ENCODE peak calls at places on chromosome 14, in seven cellular contexts. H is AG04449, P is mammary epithelial cell, A is AG04450, N is neural progenitor cell, O is thoracic aorta, V is cardiac fibroblast. C is an unnamed sample.

GRCh38 chr14:80212025-80212402 is 710 bp upstream of the DIO2 start:
- DNase-seq in P (peak), N (peak), V (peak), O (no peak), A (peak), H (peak), C (peak)

GRCh38 chr14:73223049-73223448 is 14.3 kb upstream of the PAPLN start:
- DNase-seq in N (no peak), O (no peak), A (no peak), V (peak), P (no peak), H (no peak), C (no peak)

GRCh38 chr14:23626946-23627345 is 9.2 kb upstream of the DHRS2 start:
- DNase-seq in O (no peak), H (no peak), N (no peak), P (no peak), V (no peak), A (no peak), C (no peak)

GRCh38 chr14:92385561-92385960 is 62.6 kb downstream of the SLC24A4 start:
- DNase-seq in P (no peak), H (no peak), V (no peak), N (no peak), A (no peak), O (no peak), C (no peak)

GRCh38 chr14:70020350-70021170 is 141.3 kb downstream of the SMOC1 start:
- DNase-seq in P (no peak), H (no peak), V (no peak), A (no peak), O (no peak), N (no peak), C (no peak)

GRCh38 chr14:26992403-26993115 is 394.7 kb upstream of the NOVA1 start:
- DNase-seq in N (no peak), O (no peak), H (no peak), V (peak), A (no peak), P (no peak), C (no peak)

GRCh38 chr14:76138758-76139723 is 12.7 kb upstream of the GPATCH2L start:
- DNase-seq in P (no peak), N (peak), O (no peak), H (no peak), A (no peak), V (no peak), C (no peak)

GRCh38 chr14:101774814-101775213 is 13.3 kb downstream of the PPP2R5C start:
- DNase-seq in P (no peak), A (no peak), V (no peak), H (no peak), N (no peak), O (no peak), C (no peak)

GRCh38 chr14:99231850-99232401 is 40.1 kb downstream of the BCL11B start:
- DNase-seq in O (no peak), N (peak), A (no peak), H (no peak), V (no peak), P (no peak), C (no peak)

GRCh38 chr14:67962215-67962644 is 142.7 kb downstream of the RAD51B start:
- DNase-seq in P (no peak), A (no peak), H (no peak), O (no peak), N (no peak), V (peak), C (no peak)

GRCh38 chr14:39621223-39621622 is 189.0 kb upstream of the FBXO33 start:
- DNase-seq in H (no peak), N (no peak), P (no peak), O (no peak), A (no peak), V (no peak), C (no peak)

GRCh38 chr14:89807151-89807550 is 147.4 kb downstream of the EFCAB11 start:
- DNase-seq in A (no peak), O (no peak), H (no peak), V (no peak), P (no peak), N (no peak), C (no peak)

GRCh38 chr14:68140111-68140741 is 320.6 kb downstream of the RAD51B start:
- DNase-seq in O (no peak), H (peak), N (peak), P (peak), A (peak), V (peak), C (peak)

GRCh38 chr14:95507174-95507573 is 9.3 kb downstream of the SYNE3 start:
- DNase-seq in A (peak), P (peak), O (no peak), V (peak), H (no peak), N (no peak), C (peak)

GRCh38 chr14:95998656-95999055 is 40.5 kb upstream of the C14orf132 start:
- DNase-seq in V (peak), O (no peak), P (no peak), A (peak), N (no peak), H (no peak), C (peak)

GRCh38 chr14:63473194-63473788 is 69.9 kb downstream of the PPP2R5E start:
- DNase-seq in O (no peak), A (no peak), V (no peak), H (no peak), N (no peak), P (no peak), C (no peak)

GRCh38 chr14:92514844-92515509 is 1.4 kb downstream of the RIN3 start:
- DNase-seq in V (no peak), P (no peak), H (no peak), A (no peak), N (no peak), O (no peak), C (no peak)

GRCh38 chr14:85093631-85094330 is 436.2 kb upstream of the FLRT2 start:
- DNase-seq in V (no peak), N (no peak), A (no peak), P (peak), O (no peak), H (no peak), C (peak)

GRCh38 chr14:70448633-70449032 is 3.3 kb upstream of the ADAM21 start:
- DNase-seq in V (peak), A (peak), O (no peak), P (peak), N (no peak), H (peak), C (peak)

GRCh38 chr14:21680072-21680471 is 6.5 kb upstream of the OR4E1 start:
- DNase-seq in N (no peak), H (no peak), O (no peak), V (peak), A (peak), P (peak), C (peak)

GRCh38 chr14:90693413-90693812 is 122.8 kb downstream of the TTC7B start:
- DNase-seq in N (no peak), O (no peak), V (no peak), P (no peak), H (no peak), A (no peak), C (no peak)

GRCh38 chr14:45810152-45810872 is 557.3 kb upstream of the MIS18BP1 start:
- DNase-seq in N (peak), H (no peak), O (no peak), P (no peak), A (no peak), V (no peak), C (no peak)

GRCh38 chr14:67674139-67674479 is 323 bp downstream of the VTI1B start:
- DNase-seq in P (peak), H (no peak), O (no peak), V (peak), N (peak), A (no peak), C (peak)

GRCh38 chr14:89544636-89545301 is 127.7 kb upstream of the FOXN3 start:
- DNase-seq in V (no peak), N (no peak), P (peak), O (no peak), H (no peak), A (no peak), C (no peak)

GRCh38 chr14:89598548-89599186 is 181.6 kb upstream of the FOXN3 start:
- DNase-seq in N (no peak), O (no peak), V (peak), H (no peak), A (no peak), P (no peak), C (peak)

GRCh38 chr14:95121911-95122696 is 35.2 kb downstream of the DICER1 start:
- DNase-seq in V (no peak), A (no peak), P (no peak), N (no peak), H (no peak), O (no peak), C (no peak)

GRCh38 chr14:97380539-97380941 is 583.4 kb downstream of the VRK1 start:
- DNase-seq in H (no peak), O (no peak), P (no peak), V (no peak), A (no peak), N (no peak), C (no peak)

GRCh38 chr14:90740081-90740480 is 76.1 kb downstream of the TTC7B start:
- DNase-seq in A (no peak), O (no peak), H (no peak), P (no peak), N (no peak), V (no peak), C (no peak)

GRCh38 chr14:70317969-70318634 is 41.4 kb downstream of the COX16 start:
- DNase-seq in N (peak), O (no peak), A (peak), H (peak), P (peak), V (peak), C (peak)

GRCh38 chr14:76386922-76387782 is 11.2 kb downstream of the ESRRB start:
- DNase-seq in O (no peak), N (peak), A (peak), P (peak), V (peak), H (no peak), C (peak)

GRCh38 chr14:23602181-23603095 is 23.8 kb upstream of the JPH4 start:
- DNase-seq in P (no peak), O (no peak), H (no peak), V (no peak), N (no peak), A (no peak), C (no peak)

GRCh38 chr14:53881161-53881846 is 75.3 kb downstream of the BMP4 start:
- DNase-seq in P (no peak), H (peak), N (no peak), O (no peak), V (peak), A (no peak), C (peak)

GRCh38 chr14:73162271-73162670 is 26.0 kb downstream of the PSEN1 start:
- DNase-seq in H (no peak), O (no peak), P (no peak), N (no peak), A (no peak), V (no peak), C (no peak)

GRCh38 chr14:22152161-22152870 is 436.7 kb downstream of the DAD1 start:
- DNase-seq in H (no peak), V (no peak), P (no peak), O (no peak), N (no peak), A (no peak), C (no peak)

GRCh38 chr14:61322799-61323290 is 1.5 kb downstream of the PRKCH start:
- DNase-seq in P (peak), A (no peak), V (peak), O (no peak), N (no peak), H (no peak), C (no peak)

DNA sequence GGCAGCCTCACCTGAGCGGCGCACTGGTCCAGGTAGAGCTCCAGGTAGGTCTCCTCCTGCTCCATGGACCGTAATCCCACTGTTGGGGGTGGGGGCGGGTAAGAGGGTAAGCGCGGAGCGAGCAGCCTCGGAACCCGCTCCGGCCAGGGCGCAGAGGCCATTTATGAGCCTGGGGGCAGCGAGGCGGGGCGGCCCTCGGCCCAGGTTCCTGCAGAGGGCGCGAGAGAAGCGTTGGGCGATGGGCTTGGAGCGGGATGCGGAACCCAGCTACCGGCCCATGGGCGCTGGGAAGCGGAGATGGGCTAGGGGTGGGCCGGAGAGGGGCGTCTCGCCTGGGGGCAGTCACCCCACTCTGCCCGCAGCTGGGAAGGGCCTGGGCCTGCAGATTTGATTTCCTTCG is at the start of gene TBPL2:
- DNase-seq in H (no peak), P (no peak), N (peak), V (no peak), O (no peak), A (no peak), C (no peak)
- TF ChIP-seq CTCF in H (peak), P (no peak), N (peak), V (peak), O (no peak), A (peak), C (peak)

DNA sequence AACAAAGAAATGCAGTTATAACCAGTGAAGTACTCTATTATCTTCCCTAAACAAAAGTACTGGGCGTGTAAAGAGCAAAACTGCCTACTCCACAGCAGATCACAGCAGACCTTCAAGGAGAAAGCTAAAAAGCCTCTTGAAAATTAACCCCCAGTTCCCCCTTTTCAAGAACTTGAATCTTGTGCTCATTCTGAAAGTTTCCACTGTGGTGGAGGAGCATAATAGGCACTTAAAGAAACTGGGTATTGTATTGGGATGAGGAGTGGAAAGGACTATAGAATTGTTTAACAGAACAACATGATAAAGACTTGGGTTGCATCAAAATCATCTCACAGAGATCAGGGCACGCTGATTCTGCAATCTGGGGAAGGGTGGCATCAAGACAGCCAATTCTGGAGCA is 51.1 kb downstream of the SLC25A47 start:
- DNase-seq in P (no peak), A (no peak), H (no peak), N (no peak), V (no peak), O (no peak), C (no peak)
- H3K4me3 ChIP-seq in P (no peak), A (peak), H (peak), N (no peak), V (peak), O (no peak), C (peak)

DNA sequence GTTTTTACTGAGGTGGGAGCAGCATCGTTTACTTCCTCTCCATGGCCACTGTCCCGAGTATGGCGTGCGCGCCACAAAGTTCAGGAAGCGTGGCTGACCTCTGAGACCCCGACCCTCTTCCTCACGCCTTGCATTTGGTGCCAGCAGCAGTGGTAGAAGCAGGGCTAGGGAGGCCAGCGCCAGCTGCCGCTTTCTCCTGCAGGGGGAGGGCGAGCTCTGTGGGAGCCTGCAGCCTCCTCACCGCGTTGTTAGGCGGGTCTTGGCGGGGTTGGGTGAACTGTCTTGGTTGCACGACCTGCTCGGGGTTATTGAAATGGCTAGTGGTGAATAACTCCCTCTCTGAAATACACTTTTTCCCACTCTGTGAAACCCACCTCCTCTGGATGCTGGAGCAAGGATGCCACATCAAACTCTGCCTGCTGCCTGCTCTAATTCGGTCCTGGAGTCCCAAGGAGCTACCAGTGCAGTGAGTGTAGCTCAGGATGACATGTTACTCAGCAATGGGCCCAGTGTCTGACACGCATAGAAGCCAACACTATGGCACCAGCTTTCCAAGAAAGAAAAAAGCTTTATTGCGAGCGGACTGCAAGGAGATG is 22.3 kb upstream of the TDRD9 start:
- DNase-seq in O (no peak), P (no peak), H (no peak), N (peak), V (no peak), A (no peak), C (no peak)
- TF ChIP-seq CTCF in O (no peak), P (no peak), H (peak), N (peak), V (peak), A (peak), C (peak)

DNA sequence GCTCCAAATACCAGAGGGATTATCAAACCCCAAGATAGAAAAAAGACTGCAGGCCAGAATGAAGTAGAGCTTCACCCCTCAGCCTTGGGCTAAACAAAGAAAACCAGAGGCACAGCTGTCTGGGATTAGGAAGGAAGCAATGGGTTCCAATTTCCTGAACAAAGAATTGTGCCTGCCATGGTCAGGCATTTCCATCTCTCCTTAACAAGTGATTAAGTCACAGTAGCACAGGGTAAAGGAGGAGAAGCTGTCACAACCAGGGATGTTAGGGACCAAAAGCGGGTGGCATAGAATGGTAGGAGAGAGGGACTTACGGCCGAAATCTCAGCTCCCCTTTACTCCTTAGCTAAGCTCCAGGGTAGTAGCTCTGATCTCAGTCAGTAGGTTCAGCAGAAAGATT is 33.9 kb downstream of the SPTLC2 start:
- DNase-seq in N (peak), A (no peak), H (no peak), O (no peak), V (no peak), P (no peak), C (no peak)
- H3K4me3 ChIP-seq in N (peak), A (no peak), H (no peak), O (no peak), V (no peak), P (no peak), C (no peak)

GRCh38 chr14:56552615-56553014 is 27.0 kb upstream of the TMEM260 start:
- DNase-seq in O (no peak), N (peak), P (no peak), H (no peak), A (no peak), V (no peak), C (no peak)

GRCh38 chr14:56554301-56554700 is 25.3 kb upstream of the TMEM260 start:
- DNase-seq in H (no peak), V (no peak), P (no peak), O (no peak), N (no peak), A (no peak), C (no peak)

GRCh38 chr14:56561586-56561985 is 18.0 kb upstream of the TMEM260 start:
- DNase-seq in A (no peak), N (no peak), O (no peak), P (no peak), H (no peak), V (no peak), C (no peak)

GRCh38 chr14:56555921-56556570 is 23.6 kb upstream of the TMEM260 start:
- DNase-seq in V (peak), P (peak), A (no peak), N (peak), O (no peak), H (no peak), C (peak)
- TF ChIP-seq CTCF in V (peak), P (peak), A (peak), N (peak), O (no peak), H (peak), C (peak)